ENCODE peak calls at places on chromosomes 13 and 19, in ten cellular contexts. One of them, this sample, is unnamed.

GRCh38 chr13:45961468-45961867 is 91.1 kb downstream of the ZC3H13 start:
- DNase-seq in choroid plexus epithelial cell: no peak
- DNase-seq in tibial nerve: no peak
- DNase-seq in trophoblast cell: no peak
- DNase-seq in mucosa of descending colon: no peak
- DNase-seq in endodermal cell: no peak
- DNase-seq in uterus: no peak
- DNase-seq in BJ: no peak
- DNase-seq in CD4-positive, alpha-beta memory T cell: no peak
- DNase-seq in transverse colon: no peak
- DNase-seq in this sample: no peak

GRCh38 chr19:47107201-47107952 is 6.2 kb downstream of the ZC3H4 start:
- DNase-seq in CD4-positive, alpha-beta memory T cell: peak; percentile 43
- DNase-seq in trophoblast cell: no peak
- DNase-seq in choroid plexus epithelial cell: peak; percentile 36
- DNase-seq in endodermal cell: no peak
- DNase-seq in transverse colon: no peak
- DNase-seq in mucosa of descending colon: no peak
- DNase-seq in BJ: no peak
- DNase-seq in uterus: no peak
- DNase-seq in tibial nerve: no peak
- DNase-seq in this sample: no peak

GRCh38 chr13:42894765-42895181 is 97.3 kb downstream of the EPSTI1 start:
- DNase-seq in endodermal cell: no peak
- DNase-seq in transverse colon: no peak
- DNase-seq in choroid plexus epithelial cell: peak; percentile 88
- DNase-seq in mucosa of descending colon: no peak
- DNase-seq in BJ: no peak
- DNase-seq in uterus: no peak
- DNase-seq in trophoblast cell: no peak
- DNase-seq in tibial nerve: no peak
- DNase-seq in CD4-positive, alpha-beta memory T cell: no peak
- DNase-seq in this sample: no peak

GRCh38 chr13:25691654-25692053 is 319.9 kb downstream of the ATP8A2 start:
- DNase-seq in transverse colon: no peak
- DNase-seq in BJ: no peak
- DNase-seq in tibial nerve: no peak
- DNase-seq in endodermal cell: no peak
- DNase-seq in uterus: no peak
- DNase-seq in mucosa of descending colon: no peak
- DNase-seq in trophoblast cell: no peak
- DNase-seq in CD4-positive, alpha-beta memory T cell: no peak
- DNase-seq in choroid plexus epithelial cell: no peak
- DNase-seq in this sample: no peak

GRCh38 chr19:16157601-16158000 is 14.1 kb downstream of the HSH2D start:
- DNase-seq in uterus: no peak
- DNase-seq in endodermal cell: no peak
- DNase-seq in trophoblast cell: no peak
- DNase-seq in choroid plexus epithelial cell: no peak
- DNase-seq in BJ: no peak
- DNase-seq in transverse colon: no peak
- DNase-seq in CD4-positive, alpha-beta memory T cell: no peak
- DNase-seq in mucosa of descending colon: no peak
- DNase-seq in tibial nerve: no peak
- DNase-seq in this sample: no peak

GRCh38 chr13:101149735-101150380 is 266.4 kb downstream of the NALCN start:
- DNase-seq in uterus: no peak
- DNase-seq in transverse colon: no peak
- DNase-seq in mucosa of descending colon: no peak
- DNase-seq in tibial nerve: no peak
- DNase-seq in endodermal cell: peak; percentile 76
- DNase-seq in choroid plexus epithelial cell: peak; percentile 84
- DNase-seq in BJ: no peak
- DNase-seq in trophoblast cell: no peak
- DNase-seq in CD4-positive, alpha-beta memory T cell: no peak
- DNase-seq in this sample: peak; percentile 2

GRCh38 chr19:17183271-17183757 is 31.8 kb upstream of the USE1 start:
- DNase-seq in endodermal cell: no peak
- DNase-seq in CD4-positive, alpha-beta memory T cell: no peak
- DNase-seq in tibial nerve: no peak
- DNase-seq in uterus: no peak
- DNase-seq in transverse colon: no peak
- DNase-seq in mucosa of descending colon: no peak
- DNase-seq in BJ: no peak
- DNase-seq in trophoblast cell: no peak
- DNase-seq in choroid plexus epithelial cell: no peak
- DNase-seq in this sample: no peak

GRCh38 chr19:48152552-48152951 is 17.6 kb downstream of the LIG1 start:
- DNase-seq in choroid plexus epithelial cell: peak; percentile 77
- DNase-seq in BJ: no peak
- DNase-seq in CD4-positive, alpha-beta memory T cell: peak; percentile 50
- DNase-seq in trophoblast cell: peak; percentile 84
- DNase-seq in uterus: peak; percentile 68
- DNase-seq in tibial nerve: peak; percentile 54
- DNase-seq in endodermal cell: peak; percentile 87
- DNase-seq in mucosa of descending colon: peak; percentile 65
- DNase-seq in transverse colon: peak; percentile 64
- DNase-seq in this sample: peak; percentile 67

GRCh38 chr13:37448072-37448471 is 150.5 kb downstream of the POSTN start:
- DNase-seq in uterus: no peak
- DNase-seq in endodermal cell: no peak
- DNase-seq in trophoblast cell: no peak
- DNase-seq in BJ: no peak
- DNase-seq in CD4-positive, alpha-beta memory T cell: no peak
- DNase-seq in tibial nerve: no peak
- DNase-seq in mucosa of descending colon: no peak
- DNase-seq in transverse colon: no peak
- DNase-seq in choroid plexus epithelial cell: no peak
- DNase-seq in this sample: no peak

GRCh38 chr19:12187625-12188024 is 24.7 kb downstream of the ZNF136 start:
- DNase-seq in CD4-positive, alpha-beta memory T cell: no peak
- DNase-seq in uterus: no peak
- DNase-seq in choroid plexus epithelial cell: no peak
- DNase-seq in mucosa of descending colon: no peak
- DNase-seq in tibial nerve: no peak
- DNase-seq in endodermal cell: no peak
- DNase-seq in trophoblast cell: no peak
- DNase-seq in transverse colon: no peak
- DNase-seq in BJ: no peak
- DNase-seq in this sample: no peak
- H3K4me3 ChIP-seq in CD4-positive, alpha-beta memory T cell: no peak overlapping the region
- H3K4me3 ChIP-seq in uterus: no peak overlapping the region
- H3K4me3 ChIP-seq in choroid plexus epithelial cell: no peak overlapping the region
- H3K4me3 ChIP-seq in mucosa of descending colon: no peak overlapping the region
- H3K4me3 ChIP-seq in tibial nerve: no peak overlapping the region
- H3K4me3 ChIP-seq in endodermal cell: peak overlapping the region; percentile 76
- H3K4me3 ChIP-seq in trophoblast cell: no peak overlapping the region
- H3K4me3 ChIP-seq in transverse colon: no peak overlapping the region
- H3K4me3 ChIP-seq in BJ: no peak overlapping the region
- H3K4me3 ChIP-seq in this sample: no peak overlapping the region

DNA sequence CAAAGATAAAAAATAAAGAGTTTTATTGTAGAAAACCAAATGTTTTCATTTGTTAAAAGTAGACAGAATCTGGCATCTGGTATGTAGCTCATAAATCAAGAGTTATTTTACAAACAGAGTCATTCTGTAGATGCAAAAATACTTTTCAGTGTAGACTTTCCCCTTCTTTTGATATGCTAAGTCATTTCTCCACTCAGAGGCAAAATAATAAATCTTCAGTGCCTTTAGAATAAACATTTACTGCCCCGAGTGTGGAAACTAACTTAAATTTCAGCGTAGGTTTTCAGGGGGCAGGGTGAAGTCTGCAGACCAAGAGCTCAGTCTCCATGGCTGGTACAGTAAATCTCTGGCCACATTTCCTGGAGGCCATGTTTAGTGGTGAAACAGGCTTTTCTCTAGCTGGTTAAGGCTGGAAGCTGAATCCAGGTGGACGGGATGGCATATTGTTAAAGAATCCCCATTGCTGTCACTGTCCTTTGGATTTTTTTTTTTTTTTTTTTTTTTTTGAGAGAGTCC is 13.1 kb upstream of the ADPRHL1 start:
- DNase-seq in choroid plexus epithelial cell: no peak
- DNase-seq in endodermal cell: peak; percentile 1
- DNase-seq in uterus: no peak
- DNase-seq in tibial nerve: no peak
- DNase-seq in trophoblast cell: no peak
- DNase-seq in CD4-positive, alpha-beta memory T cell: no peak
- DNase-seq in mucosa of descending colon: no peak
- DNase-seq in BJ: no peak
- DNase-seq in transverse colon: no peak
- DNase-seq in this sample: no peak
- H3K4me3 ChIP-seq in choroid plexus epithelial cell: no peak overlapping the region
- H3K4me3 ChIP-seq in endodermal cell: no peak overlapping the region
- H3K4me3 ChIP-seq in uterus: no peak overlapping the region
- H3K4me3 ChIP-seq in tibial nerve: no peak overlapping the region
- H3K4me3 ChIP-seq in trophoblast cell: no peak overlapping the region
- H3K4me3 ChIP-seq in CD4-positive, alpha-beta memory T cell: no peak overlapping the region
- H3K4me3 ChIP-seq in mucosa of descending colon: no peak overlapping the region
- H3K4me3 ChIP-seq in BJ: no peak overlapping the region
- H3K4me3 ChIP-seq in transverse colon: no peak overlapping the region
- H3K4me3 ChIP-seq in this sample: no peak overlapping the region

GRCh38 chr13:24681930-24682329 is 1.7 kb downstream of the ATP12A start:
- DNase-seq in BJ: no peak
- DNase-seq in CD4-positive, alpha-beta memory T cell: no peak
- DNase-seq in uterus: no peak
- DNase-seq in choroid plexus epithelial cell: no peak
- DNase-seq in endodermal cell: no peak
- DNase-seq in mucosa of descending colon: no peak
- DNase-seq in trophoblast cell: no peak
- DNase-seq in tibial nerve: no peak
- DNase-seq in transverse colon: no peak
- DNase-seq in this sample: no peak
- H3K4me3 ChIP-seq in BJ: no peak overlapping the region
- H3K4me3 ChIP-seq in CD4-positive, alpha-beta memory T cell: no peak overlapping the region
- H3K4me3 ChIP-seq in uterus: no peak overlapping the region
- H3K4me3 ChIP-seq in choroid plexus epithelial cell: no peak overlapping the region
- H3K4me3 ChIP-seq in endodermal cell: peak overlapping the region; percentile 58
- H3K4me3 ChIP-seq in mucosa of descending colon: no peak overlapping the region
- H3K4me3 ChIP-seq in trophoblast cell: no peak overlapping the region
- H3K4me3 ChIP-seq in tibial nerve: no peak overlapping the region
- H3K4me3 ChIP-seq in transverse colon: no peak overlapping the region
- H3K4me3 ChIP-seq in this sample: no peak overlapping the region

DNA sequence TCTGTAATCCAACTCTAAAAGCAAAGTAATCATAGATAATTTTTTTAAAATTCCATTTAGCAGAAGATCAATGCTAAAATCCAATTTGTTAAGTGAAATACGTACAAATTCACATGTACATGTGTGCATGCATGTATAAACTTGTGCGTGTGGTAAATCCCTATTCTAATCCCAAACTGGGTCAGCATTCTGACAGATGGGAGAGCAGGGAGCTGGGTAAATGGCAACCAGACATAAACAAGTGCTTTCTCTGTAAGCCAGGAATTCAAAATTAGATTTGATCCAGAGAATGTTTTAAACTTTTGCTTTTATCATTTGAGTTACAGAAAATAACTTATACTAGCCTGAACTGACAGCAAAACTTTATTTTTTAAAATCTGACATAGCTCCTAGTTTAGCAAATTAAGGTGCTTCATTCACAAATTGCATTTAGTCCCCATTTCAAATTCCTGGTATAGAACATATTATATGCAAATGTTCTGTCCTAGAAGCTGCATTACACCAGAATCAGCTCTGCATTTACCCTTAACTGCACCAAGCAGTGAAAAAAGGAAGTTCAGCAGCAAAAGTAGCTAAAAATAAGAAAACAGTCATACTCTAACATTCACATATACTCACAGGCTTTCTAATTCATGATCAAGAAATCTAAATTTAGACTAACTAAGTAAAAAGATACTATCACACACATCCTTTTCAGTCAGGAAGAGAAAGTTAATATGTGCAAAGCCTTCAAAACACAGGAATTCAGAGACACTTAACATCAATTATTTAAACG is 32.6 kb downstream of the UBL3 start:
- DNase-seq in endodermal cell: no peak
- DNase-seq in transverse colon: no peak
- DNase-seq in uterus: no peak
- DNase-seq in mucosa of descending colon: no peak
- DNase-seq in tibial nerve: no peak
- DNase-seq in CD4-positive, alpha-beta memory T cell: no peak
- DNase-seq in BJ: no peak
- DNase-seq in choroid plexus epithelial cell: no peak
- DNase-seq in trophoblast cell: no peak
- DNase-seq in this sample: peak; percentile 76
- H3K4me3 ChIP-seq in endodermal cell: peak overlapping the region; percentile 17
- H3K4me3 ChIP-seq in transverse colon: no peak overlapping the region
- H3K4me3 ChIP-seq in uterus: no peak overlapping the region
- H3K4me3 ChIP-seq in mucosa of descending colon: no peak overlapping the region
- H3K4me3 ChIP-seq in tibial nerve: no peak overlapping the region
- H3K4me3 ChIP-seq in CD4-positive, alpha-beta memory T cell: no peak overlapping the region
- H3K4me3 ChIP-seq in BJ: no peak overlapping the region
- H3K4me3 ChIP-seq in choroid plexus epithelial cell: no peak overlapping the region
- H3K4me3 ChIP-seq in trophoblast cell: no peak overlapping the region
- H3K4me3 ChIP-seq in this sample: peak overlapping the region; percentile 24

GRCh38 chr13:97977376-97977705 is 23.9 kb downstream of the IPO5 start:
- DNase-seq in BJ: no peak
- DNase-seq in tibial nerve: no peak
- DNase-seq in uterus: no peak
- DNase-seq in transverse colon: no peak
- DNase-seq in CD4-positive, alpha-beta memory T cell: no peak
- DNase-seq in mucosa of descending colon: no peak
- DNase-seq in choroid plexus epithelial cell: peak; percentile 38
- DNase-seq in trophoblast cell: no peak
- DNase-seq in endodermal cell: no peak
- DNase-seq in this sample: no peak

GRCh38 chr13:97978661-97979450 is 25.4 kb downstream of the IPO5 start:
- DNase-seq in mucosa of descending colon: no peak
- DNase-seq in trophoblast cell: peak; percentile 12
- DNase-seq in endodermal cell: no peak
- DNase-seq in transverse colon: no peak
- DNase-seq in uterus: no peak
- DNase-seq in tibial nerve: no peak
- DNase-seq in BJ: no peak
- DNase-seq in CD4-positive, alpha-beta memory T cell: no peak
- DNase-seq in choroid plexus epithelial cell: no peak
- DNase-seq in this sample: no peak

GRCh38 chr13:97979556-97979955 is 26.1 kb downstream of the IPO5 start:
- DNase-seq in mucosa of descending colon: no peak
- DNase-seq in uterus: no peak
- DNase-seq in BJ: no peak
- DNase-seq in CD4-positive, alpha-beta memory T cell: no peak
- DNase-seq in endodermal cell: no peak
- DNase-seq in trophoblast cell: no peak
- DNase-seq in tibial nerve: no peak
- DNase-seq in choroid plexus epithelial cell: no peak
- DNase-seq in transverse colon: no peak
- DNase-seq in this sample: no peak

GRCh38 chr13:97976551-97977375 is 23.3 kb downstream of the IPO5 start:
- DNase-seq in mucosa of descending colon: no peak
- DNase-seq in choroid plexus epithelial cell: no peak
- DNase-seq in trophoblast cell: peak; percentile 53
- DNase-seq in CD4-positive, alpha-beta memory T cell: peak; percentile 88
- DNase-seq in transverse colon: peak; percentile 16
- DNase-seq in uterus: no peak
- DNase-seq in tibial nerve: no peak
- DNase-seq in BJ: no peak
- DNase-seq in endodermal cell: peak; percentile 95
- DNase-seq in this sample: no peak

GRCh38 chr13:97977982-97978381 is 24.5 kb downstream of the IPO5 start:
- DNase-seq in uterus: no peak
- DNase-seq in transverse colon: no peak
- DNase-seq in endodermal cell: no peak
- DNase-seq in trophoblast cell: no peak
- DNase-seq in BJ: no peak
- DNase-seq in tibial nerve: no peak
- DNase-seq in CD4-positive, alpha-beta memory T cell: no peak
- DNase-seq in mucosa of descending colon: no peak
- DNase-seq in choroid plexus epithelial cell: no peak
- DNase-seq in this sample: no peak
- H3K4me3 ChIP-seq in uterus: no peak overlapping the region
- H3K4me3 ChIP-seq in transverse colon: no peak overlapping the region
- H3K4me3 ChIP-seq in endodermal cell: peak overlapping the region; percentile 93
- H3K4me3 ChIP-seq in trophoblast cell: no peak overlapping the region
- H3K4me3 ChIP-seq in BJ: peak overlapping the region; percentile 61
- H3K4me3 ChIP-seq in tibial nerve: no peak overlapping the region
- H3K4me3 ChIP-seq in CD4-positive, alpha-beta memory T cell: no peak overlapping the region
- H3K4me3 ChIP-seq in mucosa of descending colon: no peak overlapping the region
- H3K4me3 ChIP-seq in choroid plexus epithelial cell: peak overlapping the region; percentile 86
- H3K4me3 ChIP-seq in this sample: peak overlapping the region; percentile 70

This sample was measured in GM12865.